ENCODE peak calls at places on chromosomes 3 and 15, in four cellular contexts. One of them, this sample, is unnamed.
A peak's percentile ranks its signal among the peaks of the same experiment; 100 is the strongest.

GRCh38 chr15:74431645-74432044 is 2.1 kb downstream of the SEMA7A start:
- DNase-seq in endothelial cell of umbilical vein: no peak
- DNase-seq in IMR-90: no peak
- DNase-seq in K562: no peak
- DNase-seq in this sample: no peak

GRCh38 chr3:55486857-55487375 is at the start of gene WNT5A:
- DNase-seq in endothelial cell of umbilical vein: peak; percentile 23
- DNase-seq in IMR-90: no peak
- DNase-seq in K562: no peak
- DNase-seq in this sample: no peak

GRCh38 chr15:93029613-93030429 is 59.2 kb downstream of the RGMA start:
- DNase-seq in endothelial cell of umbilical vein: peak; percentile 28
- DNase-seq in IMR-90: peak; percentile 31
- DNase-seq in K562: no peak
- DNase-seq in this sample: no peak

GRCh38 chr3:52291508-52292181 is 4.0 kb downstream of the GLYCTK start:
- DNase-seq in endothelial cell of umbilical vein: no peak
- DNase-seq in IMR-90: no peak
- DNase-seq in K562: no peak
- DNase-seq in this sample: no peak

GRCh38 chr3:14780927-14781507 is 37.7 kb upstream of the FGD5 start:
- DNase-seq in endothelial cell of umbilical vein: peak; percentile 62
- DNase-seq in IMR-90: peak; percentile 30
- DNase-seq in K562: peak; percentile 44
- DNase-seq in this sample: peak; percentile 31

GRCh38 chr3:27184261-27184660 is 184.9 kb downstream of the NEK10 start:
- DNase-seq in endothelial cell of umbilical vein: no peak
- DNase-seq in IMR-90: no peak
- DNase-seq in K562: no peak
- DNase-seq in this sample: no peak

GRCh38 chr3:147838650-147839049 is 429.5 kb downstream of the ZIC1 start:
- DNase-seq in endothelial cell of umbilical vein: no peak
- DNase-seq in IMR-90: peak; percentile 24
- DNase-seq in K562: no peak
- DNase-seq in this sample: no peak

GRCh38 chr15:87219650-87220615 is 1036.6 kb downstream of the NTRK3 start:
- DNase-seq in endothelial cell of umbilical vein: no peak
- DNase-seq in IMR-90: no peak
- DNase-seq in K562: no peak
- DNase-seq in this sample: no peak

GRCh38 chr15:32802296-32802936 is 84.6 kb downstream of the GREM1 start:
- DNase-seq in endothelial cell of umbilical vein: no peak
- DNase-seq in IMR-90: peak; percentile 97
- DNase-seq in K562: no peak
- DNase-seq in this sample: no peak

GRCh38 chr3:136728918-136729317 is 23.3 kb downstream of the STAG1 start:
- DNase-seq in endothelial cell of umbilical vein: no peak
- DNase-seq in IMR-90: peak; percentile 67
- DNase-seq in K562: no peak
- DNase-seq in this sample: no peak

GRCh38 chr3:42192334-42193200 is 73.4 kb downstream of the CCK start:
- DNase-seq in endothelial cell of umbilical vein: no peak
- DNase-seq in IMR-90: peak; percentile 43
- DNase-seq in K562: no peak
- DNase-seq in this sample: peak; percentile 87

GRCh38 chr3:147184794-147185193 is 221.5 kb downstream of the ZIC4 start:
- DNase-seq in endothelial cell of umbilical vein: no peak
- DNase-seq in IMR-90: no peak
- DNase-seq in K562: no peak
- DNase-seq in this sample: no peak

GRCh38 chr3:60919296-60919695 is 332.0 kb downstream of the FHIT start:
- DNase-seq in endothelial cell of umbilical vein: no peak
- DNase-seq in IMR-90: no peak
- DNase-seq in K562: no peak
- DNase-seq in this sample: no peak

GRCh38 chr3:181773921-181774320 is 62.2 kb downstream of the SOX2 start:
- DNase-seq in endothelial cell of umbilical vein: no peak
- DNase-seq in IMR-90: no peak
- DNase-seq in K562: no peak
- DNase-seq in this sample: no peak

GRCh38 chr3:23288286-23288685 is 85.2 kb downstream of the UBE2E2 start:
- DNase-seq in endothelial cell of umbilical vein: peak; percentile 10
- DNase-seq in IMR-90: peak; percentile 20
- DNase-seq in K562: no peak
- DNase-seq in this sample: no peak

GRCh38 chr3:37787027-37787868 is 74.4 kb upstream of the CTDSPL start:
- DNase-seq in endothelial cell of umbilical vein: no peak
- DNase-seq in IMR-90: no peak
- DNase-seq in K562: no peak
- DNase-seq in this sample: no peak

GRCh38 chr3:197478746-197479668 is 76.8 kb downstream of the BDH1 start:
- DNase-seq in endothelial cell of umbilical vein: no peak
- DNase-seq in IMR-90: no peak
- DNase-seq in K562: no peak
- DNase-seq in this sample: no peak

GRCh38 chr3:149128856-149129255 is 582 bp upstream of the HPS3 start:
- DNase-seq in endothelial cell of umbilical vein: no peak
- DNase-seq in IMR-90: peak; percentile 12
- DNase-seq in K562: no peak
- DNase-seq in this sample: no peak

GRCh38 chr3:60175680-60176079 is 1075.6 kb downstream of the FHIT start:
- DNase-seq in endothelial cell of umbilical vein: no peak
- DNase-seq in IMR-90: no peak
- DNase-seq in K562: no peak
- DNase-seq in this sample: no peak

GRCh38 chr3:64321747-64322146 is 96.5 kb upstream of the PRICKLE2 start:
- DNase-seq in endothelial cell of umbilical vein: no peak
- DNase-seq in IMR-90: peak; percentile 85
- DNase-seq in K562: no peak
- DNase-seq in this sample: no peak

GRCh38 chr3:146020969-146021368 is 140.0 kb downstream of the PLOD2 start:
- DNase-seq in endothelial cell of umbilical vein: no peak
- DNase-seq in IMR-90: no peak
- DNase-seq in K562: no peak
- DNase-seq in this sample: no peak

GRCh38 chr3:155196131-155197075 is 97.1 kb downstream of the STRIT1 start:
- DNase-seq in endothelial cell of umbilical vein: no peak
- DNase-seq in IMR-90: no peak
- DNase-seq in K562: no peak
- DNase-seq in this sample: no peak

GRCh38 chr3:47762233-47762632 is 19.5 kb downstream of the SMARCC1 start:
- DNase-seq in endothelial cell of umbilical vein: no peak
- DNase-seq in IMR-90: peak; percentile 28
- DNase-seq in K562: peak; percentile 72
- DNase-seq in this sample: no peak

GRCh38 chr3:174002543-174002942 is 605.0 kb downstream of the NLGN1 start:
- DNase-seq in endothelial cell of umbilical vein: peak; percentile 26
- DNase-seq in IMR-90: no peak
- DNase-seq in K562: no peak
- DNase-seq in this sample: no peak

GRCh38 chr3:44529927-44530326 is 25.1 kb upstream of the ZKSCAN7 start:
- DNase-seq in endothelial cell of umbilical vein: peak; percentile 8
- DNase-seq in IMR-90: peak; percentile 23
- DNase-seq in K562: no peak
- DNase-seq in this sample: no peak

GRCh38 chr3:179464296-179465092 is 13.2 kb upstream of the GNB4 start:
- DNase-seq in endothelial cell of umbilical vein: no peak
- DNase-seq in IMR-90: no peak
- DNase-seq in K562: no peak
- DNase-seq in this sample: no peak

GRCh38 chr3:134374791-134375541 is 719 bp upstream of the AMOTL2 start:
- DNase-seq in endothelial cell of umbilical vein: peak; percentile 62
- DNase-seq in IMR-90: no peak
- DNase-seq in K562: no peak
- DNase-seq in this sample: no peak

GRCh38 chr3:23130406-23130805 is 72.7 kb upstream of the UBE2E2 start:
- DNase-seq in endothelial cell of umbilical vein: no peak
- DNase-seq in IMR-90: no peak
- DNase-seq in K562: no peak
- DNase-seq in this sample: no peak

GRCh38 chr15:58517682-58518525 is 86.1 kb downstream of the LIPC start:
- DNase-seq in endothelial cell of umbilical vein: no peak
- DNase-seq in IMR-90: no peak
- DNase-seq in K562: no peak
- DNase-seq in this sample: peak; percentile 85

GRCh38 chr3:107627962-107628542 is 105.3 kb downstream of the BBX start:
- DNase-seq in endothelial cell of umbilical vein: peak; percentile 11
- DNase-seq in IMR-90: no peak
- DNase-seq in K562: no peak
- DNase-seq in this sample: no peak

GRCh38 chr3:107632576-107632975 is 109.8 kb downstream of the BBX start:
- DNase-seq in endothelial cell of umbilical vein: no peak
- DNase-seq in IMR-90: no peak
- DNase-seq in K562: no peak
- DNase-seq in this sample: no peak

GRCh38 chr3:107633327-107634141 is 110.8 kb downstream of the BBX start:
- DNase-seq in endothelial cell of umbilical vein: no peak
- DNase-seq in IMR-90: no peak
- DNase-seq in K562: no peak
- DNase-seq in this sample: peak; percentile 56

GRCh38 chr3:107629556-107629955 is 106.8 kb downstream of the BBX start:
- DNase-seq in endothelial cell of umbilical vein: no peak
- DNase-seq in IMR-90: peak; percentile 28
- DNase-seq in K562: no peak
- DNase-seq in this sample: no peak

GRCh38 chr3:107630779-107631178 is 108.0 kb downstream of the BBX start:
- DNase-seq in endothelial cell of umbilical vein: no peak
- DNase-seq in IMR-90: no peak
- DNase-seq in K562: no peak
- DNase-seq in this sample: no peak
- TF ChIP-seq FOS in endothelial cell of umbilical vein: no peak
- TF ChIP-seq FOS in IMR-90: no peak
- TF ChIP-seq FOS in K562: no peak
- TF ChIP-seq FOS in this sample: no peak

DNA sequence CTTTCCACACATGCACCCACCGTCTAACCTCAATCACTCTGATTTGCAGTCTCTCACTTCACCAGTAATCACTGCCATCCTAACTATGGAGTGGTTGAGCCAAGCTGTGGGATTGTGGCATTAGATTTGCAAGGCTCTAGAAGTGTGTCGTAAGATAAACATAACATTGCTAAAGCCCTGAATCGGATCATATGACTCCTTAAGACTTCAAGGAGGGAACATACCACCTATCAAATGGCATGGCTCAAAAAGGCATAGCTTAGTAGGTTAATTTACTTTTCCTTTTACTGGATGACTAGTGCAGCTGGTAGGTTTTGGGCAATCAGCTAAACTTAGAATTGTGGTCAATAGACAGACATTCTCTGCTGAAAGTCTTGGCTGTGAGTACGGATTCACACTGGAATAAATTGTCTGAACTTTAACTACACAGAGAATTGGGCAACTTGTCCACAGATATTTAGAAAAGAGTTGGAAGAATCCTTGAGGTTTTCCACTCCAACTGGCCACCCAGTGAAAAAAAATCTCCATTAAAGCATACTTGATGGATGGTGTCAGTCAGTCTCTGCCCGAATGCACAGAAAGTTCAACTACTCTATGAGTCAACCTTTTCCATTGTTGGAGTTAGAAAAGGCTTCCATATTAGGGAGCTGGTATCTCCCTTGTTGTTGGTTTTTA is 476.7 kb upstream of the CBLB start:
- DNase-seq in endothelial cell of umbilical vein: no peak
- DNase-seq in IMR-90: peak; percentile 93
- DNase-seq in K562: no peak
- DNase-seq in this sample: no peak
- TF ChIP-seq FOS in endothelial cell of umbilical vein: no peak
- TF ChIP-seq FOS in IMR-90: peak; percentile 3
- TF ChIP-seq FOS in K562: no peak
- TF ChIP-seq FOS in this sample: no peak

GRCh38 chr3:172751188-172751571 is 654 bp downstream of the ECT2 start:
- DNase-seq in endothelial cell of umbilical vein: peak; percentile 52
- DNase-seq in IMR-90: peak; percentile 12
- DNase-seq in K562: peak; percentile 25
- DNase-seq in this sample: no peak

GRCh38 chr3:172752651-172753050 is 2.1 kb downstream of the ECT2 start:
- DNase-seq in endothelial cell of umbilical vein: no peak
- DNase-seq in IMR-90: no peak
- DNase-seq in K562: no peak
- DNase-seq in this sample: no peak

GRCh38 chr3:172750368-172751187 is at the start of gene ECT2:
- DNase-seq in endothelial cell of umbilical vein: peak; percentile 99
- DNase-seq in IMR-90: peak; percentile 100
- DNase-seq in K562: peak; percentile 98
- DNase-seq in this sample: peak; percentile 96

GRCh38 chr3:172749201-172749965 is 1.1 kb upstream of the ECT2 start:
- DNase-seq in endothelial cell of umbilical vein: peak; percentile 84
- DNase-seq in IMR-90: peak; percentile 96
- DNase-seq in K562: no peak
- DNase-seq in this sample: no peak

GRCh38 chr3:172750069-172750367 is 508 bp upstream of the ECT2 start:
- DNase-seq in endothelial cell of umbilical vein: no peak
- DNase-seq in IMR-90: no peak
- DNase-seq in K562: no peak
- DNase-seq in this sample: no peak
- TF ChIP-seq FOS in endothelial cell of umbilical vein: no peak
- TF ChIP-seq FOS in IMR-90: no peak
- TF ChIP-seq FOS in K562: no peak
- TF ChIP-seq FOS in this sample: no peak

GRCh38 chr3:12871404-12871983 is 30.1 kb upstream of the RPL32 start:
- DNase-seq in endothelial cell of umbilical vein: no peak
- DNase-seq in IMR-90: no peak
- DNase-seq in K562: no peak
- DNase-seq in this sample: no peak

GRCh38 chr3:12866836-12867235 is 25.5 kb upstream of the RPL32 start:
- DNase-seq in endothelial cell of umbilical vein: no peak
- DNase-seq in IMR-90: no peak
- DNase-seq in K562: no peak
- DNase-seq in this sample: no peak

GRCh38 chr3:12868039-12869024 is 27.0 kb upstream of the RPL32 start:
- DNase-seq in endothelial cell of umbilical vein: peak; percentile 83
- DNase-seq in IMR-90: peak; percentile 87
- DNase-seq in K562: peak; percentile 85
- DNase-seq in this sample: no peak

GRCh38 chr3:12870942-12871341 is 29.6 kb upstream of the RPL32 start:
- DNase-seq in endothelial cell of umbilical vein: no peak
- DNase-seq in IMR-90: peak; percentile 33
- DNase-seq in K562: no peak
- DNase-seq in this sample: no peak

DNA sequence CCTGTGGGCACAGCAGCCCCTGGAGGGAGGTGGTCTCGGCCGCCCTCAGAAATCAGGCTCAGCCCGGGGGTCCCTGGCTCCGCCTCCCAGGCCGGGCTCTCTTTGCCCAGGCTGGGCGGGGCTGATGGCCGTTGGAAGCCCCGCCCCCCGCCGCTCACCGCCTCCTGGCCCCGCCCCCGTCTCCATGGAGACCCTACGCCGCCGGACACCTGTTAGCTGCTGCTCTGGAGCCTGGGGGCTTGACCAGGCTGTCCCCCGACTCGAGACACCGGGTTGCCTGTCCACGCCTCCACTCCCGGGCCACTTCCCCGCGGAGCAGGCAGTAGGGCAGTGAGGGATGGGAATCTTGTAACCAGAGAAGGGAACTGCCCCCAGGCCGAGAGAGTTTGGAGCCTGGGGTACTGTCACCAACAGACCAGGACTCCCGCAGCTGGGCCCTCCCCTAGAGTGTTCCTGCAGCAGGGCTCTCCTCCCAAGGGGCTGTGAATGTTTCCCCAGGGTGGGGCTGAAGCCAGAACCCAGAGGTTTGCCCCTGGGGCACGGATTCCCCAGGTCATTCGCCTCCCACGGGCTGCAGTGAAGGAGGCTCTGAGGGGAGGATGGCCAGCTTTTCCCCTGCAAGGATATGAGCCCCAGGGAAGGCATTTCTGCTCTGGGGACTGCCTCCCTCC is 27.8 kb upstream of the RPL32 start:
- DNase-seq in endothelial cell of umbilical vein: peak; percentile 18
- DNase-seq in IMR-90: no peak
- DNase-seq in K562: peak; percentile 91
- DNase-seq in this sample: no peak
- TF ChIP-seq FOS in endothelial cell of umbilical vein: no peak
- TF ChIP-seq FOS in IMR-90: no peak
- TF ChIP-seq FOS in K562: no peak
- TF ChIP-seq FOS in this sample: no peak

This sample was measured in GM12878.